ENCODE peak calls at places on chromosomes 13 and 19, in seven cellular contexts. S is sigmoid colon, O is suprapubic skin, L is stomach, K is breast epithelium, A is prostate gland, C is endothelial cell of umbilical vein. F is an unnamed sample. For H3K4me1, the result is how much of the 10 kb centered on the place peaks cover.

GRCh38 chr13:70253834-70254233 is 145.6 kb upstream of the KLHL1 start:
- DNase-seq in K (no peak), C (no peak), L (no peak), O (no peak), A (no peak), S (no peak), F (no peak)

GRCh38 chr13:72970301-72970880 is 88.4 kb upstream of the KLF5 start:
- DNase-seq in C (no peak), L (no peak), S (no peak), K (no peak), A (no peak), O (no peak), F (no peak)

GRCh38 chr19:17209126-17210036 is 5.8 kb upstream of the USE1 start:
- DNase-seq in A (no peak), O (no peak), S (no peak), K (no peak), L (peak), C (peak), F (no peak)

GRCh38 chr19:3360494-3361383 is 5.6 kb upstream of the NFIC start:
- DNase-seq in S (peak), C (peak), K (no peak), L (peak), A (peak), O (peak), F (peak)

GRCh38 chr19:50858896-50859295 is 4.2 kb downstream of the KLK3 start:
- DNase-seq in A (no peak), L (no peak), S (no peak), K (no peak), O (peak), C (no peak), F (no peak)

GRCh38 chr13:21691500-21691899 is 20.6 kb downstream of the FGF9 start:
- DNase-seq in L (no peak), A (no peak), C (no peak), K (no peak), O (no peak), S (no peak), F (no peak)

GRCh38 chr19:42284066-42284501 is 15.0 kb downstream of the CIC start:
- DNase-seq in K (peak), A (peak), C (peak), L (peak), O (peak), S (peak), F (peak)

GRCh38 chr19:4379383-4380253 is 20.7 kb downstream of the SH3GL1 start:
- DNase-seq in L (peak), K (no peak), O (no peak), A (peak), C (peak), S (peak), F (peak)

GRCh38 chr19:55069137-55069858 is 6.3 kb upstream of the RDH13 start:
- DNase-seq in K (peak), O (no peak), A (peak), L (peak), S (no peak), C (no peak), F (no peak)

GRCh38 chr13:53398051-53398450 is 369.4 kb downstream of the OLFM4 start:
- DNase-seq in A (no peak), O (no peak), L (no peak), S (no peak), C (no peak), K (no peak), F (no peak)

GRCh38 chr13:50119593-50119992 is 104.3 kb downstream of the KCNRG start:
- DNase-seq in L (no peak), K (no peak), S (no peak), O (no peak), A (no peak), C (peak), F (no peak)

GRCh38 chr13:101915333-101915732 is 462.9 kb downstream of the ITGBL1 start:
- DNase-seq in K (no peak), A (no peak), O (no peak), C (no peak), L (no peak), S (no peak), F (no peak)

GRCh38 chr19:51163257-51163656 is 21.2 kb downstream of the SIGLEC7 start:
- DNase-seq in C (no peak), L (no peak), S (no peak), K (no peak), A (peak), O (no peak), F (no peak)

GRCh38 chr13:75803175-75803611 is 167.1 kb downstream of the LMO7 start:
- DNase-seq in O (no peak), L (peak), S (no peak), C (peak), K (no peak), A (peak), F (no peak)

GRCh38 chr13:21039097-21039800 is 22.1 kb downstream of the LATS2 start:
- DNase-seq in S (peak), O (no peak), L (no peak), K (no peak), A (no peak), C (peak), F (no peak)

GRCh38 chr13:101406787-101407186 is 9.5 kb downstream of the NALCN start:
- DNase-seq in K (no peak), S (no peak), L (no peak), C (no peak), O (no peak), A (no peak), F (no peak)

GRCh38 chr13:109869312-109870237 is 83.2 kb upstream of the IRS2 start:
- DNase-seq in S (peak), A (peak), C (peak), L (peak), K (peak), O (peak), F (peak)

GRCh38 chr13:23469901-23470525 is 36.5 kb upstream of the SACS start:
- DNase-seq in C (no peak), O (no peak), L (no peak), S (no peak), A (no peak), K (no peak), F (no peak)

GRCh38 chr19:49953376-49953775 is 7.6 kb downstream of the SIGLEC11 start:
- DNase-seq in S (no peak), A (no peak), K (peak), O (peak), L (no peak), C (no peak), F (no peak)

GRCh38 chr19:28076628-28077027 is 1136.3 kb downstream of the UQCRFS1 start:
- DNase-seq in C (no peak), O (no peak), K (no peak), S (no peak), A (no peak), L (no peak), F (no peak)

GRCh38 chr19:7333198-7334118 is 15.3 kb upstream of the ARHGEF18 start:
- DNase-seq in A (no peak), K (no peak), C (peak), L (no peak), S (peak), O (no peak), F (no peak)

GRCh38 chr19:38812004-38812840 is 523 bp downstream of the LGALS4 start:
- DNase-seq in C (no peak), L (no peak), K (no peak), A (no peak), S (no peak), O (no peak), F (no peak)

GRCh38 chr13:24632382-24633121 is 47.7 kb upstream of the ATP12A start:
- DNase-seq in K (no peak), O (peak), C (no peak), A (no peak), L (no peak), S (no peak), F (no peak)

GRCh38 chr13:23679214-23679613 is 109.0 kb downstream of the TNFRSF19 start:
- DNase-seq in K (no peak), L (no peak), S (no peak), O (no peak), C (no peak), A (no peak), F (no peak)

GRCh38 chr13:113045214-113046007 is 60.2 kb upstream of the F7 start:
- DNase-seq in K (no peak), C (no peak), L (no peak), A (no peak), S (no peak), O (no peak), F (peak)

GRCh38 chr13:62799931-62800436 is 1384.3 kb upstream of the PCDH20 start:
- DNase-seq in S (no peak), O (no peak), A (no peak), L (no peak), K (no peak), C (no peak), F (no peak)

GRCh38 chr13:98299243-98299953 is 122.3 kb upstream of the RNF113B start:
- DNase-seq in L (no peak), O (no peak), K (no peak), A (no peak), S (no peak), C (no peak), F (no peak)

GRCh38 chr13:59425211-59425721 is 738.5 kb downstream of the DIAPH3 start:
- DNase-seq in A (no peak), K (no peak), O (no peak), C (no peak), S (no peak), L (no peak), F (no peak)

GRCh38 chr13:97879646-97880297 is 73.7 kb upstream of the IPO5 start:
- DNase-seq in A (no peak), L (no peak), K (no peak), O (no peak), S (no peak), C (peak), F (no peak)

GRCh38 chr19:50292216-50292827 is 36.9 kb downstream of the KCNC3 start:
- DNase-seq in C (no peak), O (no peak), K (no peak), A (no peak), L (no peak), S (no peak), F (no peak)

GRCh38 chr13:99620806-99621205 is 119.5 kb downstream of the TM9SF2 start:
- DNase-seq in O (no peak), K (no peak), A (no peak), S (no peak), L (no peak), C (no peak), F (no peak)

GRCh38 chr13:82597737-82598136 is 1284.5 kb downstream of the SLITRK1 start:
- DNase-seq in L (no peak), A (no peak), C (no peak), K (no peak), O (no peak), S (no peak), F (peak)

GRCh38 chr19:11096210-11096841 is 7.1 kb downstream of the LDLR start:
- DNase-seq in S (peak), K (no peak), O (no peak), C (peak), L (no peak), A (no peak), F (no peak)

GRCh38 chr19:40365613-40366401 is 17.3 kb downstream of the PLD3 start:
- DNase-seq in O (no peak), C (peak), K (no peak), L (peak), A (peak), S (peak), F (peak)
- TF ChIP-seq POLR2AphosphoS5 in O (no peak), C (peak), K (no peak), L (no peak), A (no peak), S (peak), F (no peak)

GRCh38 chr19:56174086-56174485 is 1.7 kb upstream of the GALP start:
- DNase-seq in O (no peak), L (no peak), C (no peak), S (no peak), A (no peak), K (no peak), F (no peak)

GRCh38 chr19:56174550-56174949 is 1.3 kb upstream of the GALP start:
- DNase-seq in O (no peak), S (no peak), C (no peak), K (no peak), A (no peak), L (no peak), F (no peak)

GRCh38 chr19:56167064-56167578 is 8.7 kb upstream of the GALP start:
- DNase-seq in S (no peak), L (no peak), A (no peak), K (no peak), C (no peak), O (no peak), F (no peak)

DNA sequence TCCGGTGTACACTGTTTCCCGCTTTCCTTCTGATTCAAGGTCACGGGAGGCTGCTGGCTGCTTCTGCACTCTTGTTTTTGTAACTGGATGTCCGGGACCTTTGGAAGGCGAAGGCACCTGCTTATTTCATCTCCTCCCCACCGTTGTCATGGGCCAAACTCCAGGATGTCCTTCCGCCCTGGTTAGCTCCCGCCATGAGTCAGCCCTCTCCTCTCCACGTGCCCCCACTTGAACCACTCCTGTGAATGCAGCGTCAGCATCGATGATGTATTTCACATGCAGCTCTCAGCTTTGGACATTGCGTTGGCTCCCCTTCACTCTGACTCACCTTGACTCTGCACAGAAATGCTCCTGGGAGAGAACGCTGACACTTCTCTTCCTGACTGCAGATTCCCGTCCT is 5.5 kb upstream of the GALP start:
- DNase-seq in S (no peak), A (no peak), L (no peak), O (no peak), C (no peak), K (no peak), F (peak)
- TF ChIP-seq POLR2A in S (no peak), A (no peak), L (no peak), O (no peak), C (no peak), K (no peak), F (no peak)

GRCh38 chr19:15300533-15301194 is 31.7 kb downstream of the BRD4 start:
- DNase-seq in L (no peak), C (no peak), O (no peak), A (no peak), K (no peak), S (no peak), F (no peak)

GRCh38 chr19:15297416-15298224 is 34.7 kb downstream of the BRD4 start:
- DNase-seq in A (peak), O (no peak), K (no peak), C (no peak), S (no peak), L (no peak), F (no peak)

GRCh38 chr19:15299568-15300409 is 32.5 kb downstream of the BRD4 start:
- DNase-seq in L (no peak), A (no peak), C (no peak), K (no peak), O (no peak), S (no peak), F (no peak)

GRCh38 chr19:15296841-15297415 is 35.4 kb downstream of the BRD4 start:
- DNase-seq in A (no peak), S (no peak), O (no peak), K (no peak), C (no peak), L (no peak), F (no peak)

DNA sequence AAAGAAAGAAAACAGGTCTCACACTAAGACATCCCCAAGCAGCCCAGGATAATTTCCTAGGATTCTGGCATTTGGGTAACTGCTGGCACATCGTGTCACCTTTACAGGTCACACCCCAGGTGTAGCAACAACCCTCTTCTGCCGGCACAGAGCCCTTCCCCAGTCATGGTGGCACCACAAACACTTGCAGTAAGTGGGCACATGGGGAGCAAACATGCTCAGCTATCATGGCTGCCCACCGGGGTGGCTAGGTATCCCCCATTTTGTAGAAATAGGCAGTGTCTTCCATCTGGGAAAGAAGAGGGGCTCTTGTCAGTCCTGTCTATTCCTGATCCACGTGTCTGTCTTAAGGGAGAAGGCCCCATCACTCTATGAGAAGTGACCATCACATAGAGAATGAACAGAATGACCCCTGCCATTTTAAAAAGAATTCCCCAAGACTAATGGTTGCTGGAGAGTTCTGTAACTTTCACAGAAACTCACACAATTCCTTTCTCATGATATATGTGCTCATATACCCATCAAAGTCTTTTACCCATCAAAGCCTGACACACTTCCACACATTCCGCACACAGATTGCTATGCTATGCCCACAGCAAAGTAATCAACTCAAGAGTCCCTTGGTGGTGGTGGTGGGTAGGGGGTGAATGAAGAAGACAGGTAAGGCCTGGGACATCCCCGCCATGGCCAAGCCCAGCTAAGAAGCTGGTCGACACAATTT is 33.3 kb downstream of the BRD4 start:
- DNase-seq in A (no peak), S (no peak), L (no peak), K (no peak), O (no peak), C (no peak), F (no peak)
- H3K4me1 ChIP-seq in A (under half), S (half or more), L (half or more), K (under half), O (half or more), C (under half), F (half or more)

GRCh38 chr19:48169974-48170803 is at the start of the genes LIG1 and ZSWIM9:
- DNase-seq in A (peak), L (peak), K (peak), S (peak), C (peak), O (peak), F (peak)
- TF ChIP-seq POLR2AphosphoS5 in A (peak), L (peak), K (peak), S (peak), C (peak), O (no peak), F (peak)

DNA sequence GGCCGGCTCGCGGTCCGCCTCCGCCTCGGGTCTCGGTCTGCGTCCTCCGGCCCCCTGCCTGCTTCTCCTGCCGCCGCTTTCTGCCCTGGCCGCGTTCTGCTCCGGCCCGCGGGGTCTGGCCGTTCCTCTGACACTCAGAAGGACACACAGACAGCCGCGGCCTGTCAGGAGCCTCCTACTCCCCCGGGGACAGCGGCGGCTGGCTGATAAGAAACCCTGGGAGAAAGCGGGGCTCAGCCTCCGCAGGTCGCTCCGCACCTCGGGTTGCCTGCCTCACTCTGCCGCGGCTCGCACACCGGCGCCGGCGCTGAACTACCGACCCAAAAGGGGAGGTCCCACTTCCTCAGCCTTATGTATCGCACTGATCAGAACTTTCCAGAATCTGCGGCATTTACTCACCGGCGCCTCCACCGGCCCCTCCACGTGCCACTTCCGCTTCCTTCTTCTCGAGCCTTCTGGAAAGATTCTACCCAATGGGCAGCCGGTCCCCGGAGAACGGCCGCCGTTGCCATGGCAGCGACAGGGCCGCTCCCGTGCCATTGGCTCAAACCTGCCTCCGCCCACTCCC is at the start of gene HSPH1:
- DNase-seq in K (peak), O (peak), L (peak), C (peak), A (peak), S (peak), F (peak)
- TF ChIP-seq POLR2A in K (peak), O (peak), L (no peak), C (peak), A (peak), S (peak), F (peak)

GRCh38 chr19:19385131-19385899 is 20.2 kb upstream of the GATAD2A start:
- DNase-seq in C (peak), A (peak), O (peak), S (peak), L (peak), K (peak), F (peak)

GRCh38 chr19:19384486-19384885 is 21.0 kb upstream of the GATAD2A start:
- DNase-seq in A (no peak), O (no peak), S (no peak), K (no peak), L (no peak), C (no peak), F (no peak)

GRCh38 chr19:19386373-19386869 is 19.1 kb upstream of the GATAD2A start:
- DNase-seq in S (no peak), L (no peak), A (no peak), O (no peak), K (no peak), C (no peak), F (no peak)

GRCh38 chr19:19387108-19387507 is 18.4 kb upstream of the GATAD2A start:
- DNase-seq in L (no peak), A (no peak), S (no peak), O (no peak), C (no peak), K (no peak), F (no peak)

DNA sequence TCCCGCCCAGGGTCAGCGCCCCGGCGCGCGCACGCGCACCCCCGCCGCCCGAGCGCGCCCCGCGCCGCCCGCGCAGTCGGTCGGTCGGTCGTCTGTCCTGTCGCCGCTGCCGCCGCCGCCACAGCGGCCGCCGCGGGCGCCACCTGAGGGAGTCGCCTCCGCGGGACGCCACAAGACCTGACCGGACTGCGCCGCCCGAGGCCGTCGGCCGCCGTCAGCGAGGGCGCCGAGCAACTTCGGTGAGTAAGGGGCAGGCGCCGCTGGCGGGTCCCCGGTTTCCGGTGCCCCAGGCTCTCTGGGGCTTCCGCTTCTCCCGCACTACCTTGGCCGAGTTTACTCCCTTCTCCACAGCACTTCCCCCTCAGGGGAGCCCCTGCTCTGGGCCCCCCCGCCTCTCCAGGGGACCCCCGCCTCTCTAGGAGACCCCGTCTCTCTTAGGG is 19.6 kb upstream of the GATAD2A start:
- DNase-seq in O (peak), S (no peak), C (peak), K (no peak), L (no peak), A (peak), F (peak)
- H3K4me1 ChIP-seq in O (half or more), S (under half), C (under half), K (under half), L (half or more), A (under half), F (half or more)

F was measured in upper lobe of left lung.